ENCODE peak calls at places on chromosome 3, in seven cellular contexts. T is Karpas-422, P is H9, R is lung, Y is OCI-LY7, I is gastrocnemius medialis, O is left ventricle myocardium inferior. H is an unnamed sample.
A peak's percentile ranks its signal among the peaks of the same experiment; 100 is the strongest.

GRCh38 chr3:29494305-29495036 is 213.6 kb downstream of the RBMS3 start:
- DNase-seq in Y (no peak), T (no peak), O (no peak), R (no peak), P (no peak), I (no peak), H (no peak)

GRCh38 chr3:148856404-148856803 is 8.7 kb upstream of the CPA3 start:
- DNase-seq in T (no peak), O (no peak), I (no peak), R (no peak), P (no peak), Y (no peak), H (no peak)

GRCh38 chr3:154060606-154061380 is 60.4 kb upstream of the ARHGEF26 start:
- DNase-seq in P (peak; percentile 35), O (no peak), T (no peak), I (no peak), Y (no peak), R (no peak), H (peak; percentile 55)

GRCh38 chr3:70805044-70805732 is 492.8 kb upstream of the MDFIC2 start:
- DNase-seq in Y (no peak), P (no peak), R (no peak), O (no peak), T (no peak), I (no peak), H (no peak)

GRCh38 chr3:58482917-58483636 is 8.8 kb upstream of the KCTD6 start:
- DNase-seq in O (no peak), I (no peak), R (no peak), P (no peak), Y (no peak), T (peak; percentile 54), H (no peak)

GRCh38 chr3:194251461-194251860 is 99.7 kb downstream of the CPN2 start:
- DNase-seq in P (no peak), T (no peak), I (no peak), Y (no peak), R (no peak), O (no peak), H (no peak)

GRCh38 chr3:15325228-15325627 is 7.2 kb downstream of the SH3BP5 start:
- DNase-seq in O (no peak), R (no peak), I (peak; percentile 70), Y (no peak), T (no peak), P (peak; percentile 56), H (peak; percentile 43)

GRCh38 chr3:186362988-186363387 is 954 bp upstream of the DGKG start:
- DNase-seq in P (no peak), T (no peak), Y (no peak), O (no peak), I (no peak), R (no peak), H (no peak)

GRCh38 chr3:45119824-45120614 is 26.2 kb downstream of the CDCP1 start:
- DNase-seq in T (no peak), Y (no peak), P (no peak), I (peak; percentile 85), O (no peak), R (no peak), H (no peak)

DNA sequence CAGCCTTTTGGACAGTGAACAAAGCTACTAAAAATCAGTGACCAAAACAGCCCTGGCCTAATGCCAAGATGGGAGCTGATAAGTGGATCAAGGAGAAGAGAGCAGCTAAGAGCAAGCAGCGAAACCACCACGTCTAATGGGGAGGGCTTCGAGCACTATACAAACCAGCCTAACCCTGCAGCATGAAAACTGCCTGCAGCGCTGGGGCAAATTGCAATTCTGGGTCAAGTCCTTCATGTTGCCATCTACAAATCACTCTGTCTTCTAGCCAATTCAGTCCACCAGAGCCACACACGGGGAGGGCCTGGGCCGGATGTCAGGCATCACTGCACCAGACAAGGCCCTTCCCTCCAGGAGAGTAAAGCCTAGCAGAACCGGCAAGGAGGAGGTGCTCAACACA is 30.5 kb upstream of the SPATA12 start:
- DNase-seq in Y (peak; percentile 80), I (no peak), P (no peak), R (no peak), T (peak; percentile 89), O (no peak), H (no peak)
- H3K27ac ChIP-seq in Y (peak overlapping the region; percentile 76), I (no peak overlapping the region), P (no peak overlapping the region), R (no peak overlapping the region), T (peak overlapping the region; percentile 85), O (no peak overlapping the region), H (no peak overlapping the region)

GRCh38 chr3:180430896-180431295 is 171.1 kb upstream of the TTC14 start:
- DNase-seq in Y (no peak), R (no peak), P (no peak), T (no peak), I (no peak), O (no peak), H (no peak)

GRCh38 chr3:180433172-180433571 is 168.8 kb upstream of the TTC14 start:
- DNase-seq in Y (no peak), P (no peak), T (no peak), I (no peak), R (no peak), O (no peak), H (peak; percentile 22)
- H3K27ac ChIP-seq in Y (no peak overlapping the region), P (no peak overlapping the region), T (no peak overlapping the region), I (no peak overlapping the region), R (no peak overlapping the region), O (no peak overlapping the region), H (no peak overlapping the region)

GRCh38 chr3:141699349-141699748 is 38.7 kb upstream of the RNF7 start:
- DNase-seq in R (no peak), O (no peak), P (no peak), I (no peak), T (no peak), Y (no peak), H (no peak)
- H3K27ac ChIP-seq in R (no peak overlapping the region), O (no peak overlapping the region), P (no peak overlapping the region), I (no peak overlapping the region), T (no peak overlapping the region), Y (no peak overlapping the region), H (no peak overlapping the region)

DNA sequence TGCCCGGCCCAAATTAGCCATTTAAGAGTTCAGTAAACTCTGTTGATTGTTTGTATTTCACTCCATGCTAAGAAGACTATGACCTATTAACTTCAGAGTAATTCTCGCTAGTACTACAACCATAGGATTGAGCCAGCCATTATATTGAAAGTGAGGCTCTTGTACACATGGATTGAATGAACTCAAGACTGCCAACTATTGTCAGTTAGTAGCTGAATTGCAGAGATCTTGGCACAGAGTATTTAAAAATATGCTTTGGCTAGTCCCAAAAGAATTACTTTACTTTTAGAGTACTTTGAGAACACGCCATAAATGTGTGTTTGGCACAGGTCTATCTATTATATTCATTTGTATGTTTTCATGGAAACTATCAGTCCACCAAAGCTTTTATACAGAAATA is 226.7 kb upstream of the DCBLD2 start:
- DNase-seq in O (no peak), P (no peak), I (no peak), Y (no peak), R (no peak), T (no peak), H (no peak)
- H3K27ac ChIP-seq in O (peak overlapping the region; percentile 50), P (no peak overlapping the region), I (no peak overlapping the region), Y (no peak overlapping the region), R (no peak overlapping the region), T (no peak overlapping the region), H (peak overlapping the region; percentile 91)

DNA sequence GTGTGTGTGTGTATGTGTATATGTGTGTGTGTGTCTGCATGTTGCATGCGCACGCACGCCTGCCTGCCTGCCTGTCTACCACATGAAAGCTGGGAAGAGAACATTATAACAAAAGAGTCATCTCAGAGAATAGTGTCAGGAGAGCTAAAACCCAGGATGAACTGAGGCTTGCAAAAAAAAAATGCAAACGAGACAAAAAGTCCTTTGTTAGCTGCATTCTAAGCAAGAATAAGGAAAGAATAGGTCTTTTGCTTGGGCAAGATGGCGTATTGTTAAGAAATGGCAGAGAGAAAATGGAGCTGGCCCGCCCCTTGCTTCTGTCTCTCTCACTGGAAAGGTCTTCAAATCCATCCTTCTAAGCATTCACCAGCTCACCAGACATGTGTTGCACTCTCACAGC is 16.4 kb downstream of the WNT7A start:
- DNase-seq in I (no peak), O (no peak), P (no peak), T (no peak), Y (no peak), R (no peak), H (no peak)
- H3K27ac ChIP-seq in I (no peak overlapping the region), O (no peak overlapping the region), P (no peak overlapping the region), T (no peak overlapping the region), Y (no peak overlapping the region), R (no peak overlapping the region), H (no peak overlapping the region)

GRCh38 chr3:43327184-43327950 is 41.0 kb downstream of the SNRK start:
- DNase-seq in R (no peak), O (no peak), P (no peak), I (peak; percentile 47), Y (no peak), T (no peak), H (no peak)
- H3K27ac ChIP-seq in R (no peak overlapping the region), O (peak overlapping the region; percentile 82), P (no peak overlapping the region), I (peak overlapping the region; percentile 87), Y (no peak overlapping the region), T (no peak overlapping the region), H (no peak overlapping the region)

H was measured in brain microvascular endothelial cell.